ENCODE peak calls at places on chromosomes 7 and 10, in four cellular contexts. G is IMR-90, C is H9, I is mesendoderm. M is an unnamed sample.

GRCh38 chr7:66352071-66352470 is 146.9 kb downstream of the TPST1 start:
- DNase-seq in G (no peak), C (peak), I (no peak), M (peak)

GRCh38 chr10:79178614-79179403 is 110.0 kb downstream of the ZMIZ1 start:
- DNase-seq in G (peak), C (no peak), I (peak), M (no peak)

GRCh38 chr10:23192741-23193434 is 776 bp downstream of the PTF1A start:
- DNase-seq in G (no peak), C (peak), I (no peak), M (no peak)

GRCh38 chr10:55174419-55174818 is 373.4 kb upstream of the PCDH15 start:
- DNase-seq in G (no peak), C (peak), I (peak), M (no peak)

GRCh38 chr10:79260803-79261740 is 86.2 kb upstream of the PPIF start:
- DNase-seq in G (peak), C (peak), I (peak), M (no peak)

GRCh38 chr7:124840435-124840834 is 74.8 kb upstream of the GPR37 start:
- DNase-seq in G (no peak), C (no peak), I (peak), M (no peak)

GRCh38 chr7:146116452-146117219 is at the start of gene CNTNAP2:
- DNase-seq in G (no peak), C (peak), I (peak), M (peak)

GRCh38 chr7:67636363-67637355 is 640.0 kb downstream of the TYW1 start:
- DNase-seq in G (no peak), C (peak), I (peak), M (no peak)

GRCh38 chr7:40827217-40828085 is 692.6 kb downstream of the SUGCT start:
- DNase-seq in G (no peak), C (no peak), I (peak), M (no peak)

GRCh38 chr10:43471929-43472720 is 35.2 kb downstream of the ZNF487 start:
- DNase-seq in G (no peak), C (no peak), I (no peak), M (no peak)

GRCh38 chr10:120553911-120554310 is 96.9 kb downstream of the PLPP4 start:
- DNase-seq in G (no peak), C (no peak), I (no peak), M (no peak)

GRCh38 chr7:7718461-7718860 is at the start of gene RPA3:
- DNase-seq in G (no peak), C (no peak), I (no peak), M (no peak)

GRCh38 chr7:148893071-148893470 is 9.0 kb upstream of the EZH2 start:
- DNase-seq in G (no peak), C (no peak), I (no peak), M (no peak)

GRCh38 chr10:49614242-49615198 is 683 bp downstream of the CHAT start:
- DNase-seq in G (no peak), C (peak), I (no peak), M (peak)

GRCh38 chr10:101138788-101139420 is 7.8 kb downstream of the TLX1 start:
- DNase-seq in G (no peak), C (no peak), I (no peak), M (no peak)

GRCh38 chr10:60645928-60646433 is 132.3 kb upstream of the CDK1 start:
- DNase-seq in G (no peak), C (no peak), I (peak), M (no peak)

DNA sequence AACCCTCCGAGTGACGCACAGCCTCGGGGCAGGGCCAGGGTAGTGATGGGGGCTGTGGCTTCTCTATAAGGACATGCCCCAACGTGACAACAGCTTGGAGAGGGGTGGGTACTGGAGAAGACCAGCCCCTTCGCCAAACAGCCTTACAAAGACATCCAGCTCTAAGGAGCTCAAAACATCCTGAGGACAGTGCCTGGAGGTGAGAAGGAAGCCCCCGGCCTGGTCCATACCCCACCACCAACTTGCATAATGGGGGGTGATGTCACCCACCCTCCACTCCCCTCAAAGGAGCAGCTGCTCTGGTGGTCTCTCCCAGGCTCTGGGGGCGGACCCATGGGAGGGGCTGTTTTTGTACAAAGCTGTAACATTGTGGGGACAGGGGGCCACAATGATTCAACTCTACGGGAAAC is 15.1 kb downstream of the PRSS2 start:
- DNase-seq in G (no peak), C (peak), I (peak), M (no peak)
- H3K56ac ChIP-seq in G (no peak), C (no peak), I (no peak), M (no peak)

DNA sequence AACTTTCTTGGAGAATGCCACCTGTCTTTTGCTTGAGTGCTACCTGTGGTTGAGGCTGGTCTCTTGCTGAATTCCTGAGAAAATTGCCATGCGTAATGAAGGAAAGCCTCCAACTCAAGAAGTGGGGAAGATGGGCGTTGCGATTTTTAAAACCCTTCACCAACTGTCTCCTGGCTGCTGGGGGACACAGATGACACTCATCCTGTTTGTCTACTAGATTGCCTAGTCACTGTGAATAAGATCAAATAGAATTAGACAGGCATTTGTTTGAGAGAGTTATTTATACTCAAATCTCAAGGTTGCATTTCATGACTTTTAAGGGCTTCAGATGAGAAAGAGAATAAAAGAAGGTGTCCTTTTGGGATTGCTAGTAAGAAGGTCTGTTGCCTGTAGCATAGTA is 84.3 kb upstream of the MTPN start:
- DNase-seq in G (no peak), C (no peak), I (peak), M (no peak)
- H3K56ac ChIP-seq in G (no peak), C (no peak), I (no peak), M (no peak)

DNA sequence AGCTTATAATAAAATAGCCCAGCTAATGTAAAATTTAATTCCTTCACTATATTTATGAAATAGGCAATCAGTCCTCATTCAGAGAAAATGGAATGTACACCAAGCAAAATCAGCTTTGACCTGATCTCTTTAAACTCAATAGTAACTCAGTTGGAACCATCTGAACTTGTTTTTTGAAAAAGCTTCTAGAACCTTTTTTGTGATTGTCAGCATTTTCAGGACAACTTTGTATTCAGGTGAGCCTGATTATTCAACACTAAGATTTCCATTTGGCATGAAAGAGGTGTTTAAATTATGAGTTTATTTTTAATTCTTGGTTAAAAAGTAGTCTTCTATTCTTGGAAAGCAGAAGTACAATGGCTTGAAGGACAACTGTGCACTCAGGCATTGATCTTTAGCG is 89.5 kb downstream of the FRMD4A start:
- DNase-seq in G (no peak), C (no peak), I (no peak), M (no peak)
- H3K56ac ChIP-seq in G (no peak), C (no peak), I (no peak), M (no peak)

GRCh38 chr7:12028508-12028907 is 182.6 kb upstream of the TMEM106B start:
- DNase-seq in G (peak), C (no peak), I (no peak), M (no peak)

GRCh38 chr7:12031186-12031585 is 179.9 kb upstream of the TMEM106B start:
- DNase-seq in G (peak), C (no peak), I (no peak), M (no peak)

GRCh38 chr7:12030116-12030515 is 181.0 kb upstream of the TMEM106B start:
- DNase-seq in G (peak), C (peak), I (peak), M (no peak)

GRCh38 chr7:12032146-12032545 is 178.9 kb upstream of the TMEM106B start:
- DNase-seq in G (peak), C (no peak), I (peak), M (no peak)

DNA sequence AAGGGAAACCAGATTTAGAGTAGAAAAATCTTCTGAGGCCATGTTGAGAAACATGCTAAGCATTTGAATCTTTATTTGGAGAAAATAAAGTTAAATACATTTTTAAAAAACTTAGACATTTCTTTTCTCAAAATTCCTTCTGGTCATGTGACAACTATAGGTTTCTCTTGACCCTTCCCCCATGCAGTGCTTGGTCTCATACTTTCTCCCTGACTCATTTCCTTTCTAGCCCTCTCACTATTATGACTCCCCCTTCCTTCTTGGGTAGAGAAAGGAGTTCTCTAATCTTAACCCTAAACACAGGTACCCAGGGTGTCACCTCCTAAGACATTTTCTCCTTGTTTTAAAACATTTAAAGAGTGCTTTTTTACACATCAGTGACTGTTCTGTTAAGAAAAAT is 179.5 kb upstream of the TMEM106B start:
- DNase-seq in G (peak), C (peak), I (peak), M (no peak)
- H3K56ac ChIP-seq in G (no peak), C (no peak), I (no peak), M (no peak)

GRCh38 chr10:102767428-102768160 is 23.8 kb downstream of the WBP1L start:
- DNase-seq in G (no peak), C (no peak), I (no peak), M (no peak)

GRCh38 chr10:102763037-102763607 is 19.4 kb downstream of the WBP1L start:
- DNase-seq in G (no peak), C (no peak), I (peak), M (no peak)

GRCh38 chr10:102769375-102770107 is 25.8 kb downstream of the WBP1L start:
- DNase-seq in G (peak), C (no peak), I (peak), M (no peak)

GRCh38 chr10:102762401-102763015 is 18.8 kb downstream of the WBP1L start:
- DNase-seq in G (no peak), C (no peak), I (no peak), M (no peak)

DNA sequence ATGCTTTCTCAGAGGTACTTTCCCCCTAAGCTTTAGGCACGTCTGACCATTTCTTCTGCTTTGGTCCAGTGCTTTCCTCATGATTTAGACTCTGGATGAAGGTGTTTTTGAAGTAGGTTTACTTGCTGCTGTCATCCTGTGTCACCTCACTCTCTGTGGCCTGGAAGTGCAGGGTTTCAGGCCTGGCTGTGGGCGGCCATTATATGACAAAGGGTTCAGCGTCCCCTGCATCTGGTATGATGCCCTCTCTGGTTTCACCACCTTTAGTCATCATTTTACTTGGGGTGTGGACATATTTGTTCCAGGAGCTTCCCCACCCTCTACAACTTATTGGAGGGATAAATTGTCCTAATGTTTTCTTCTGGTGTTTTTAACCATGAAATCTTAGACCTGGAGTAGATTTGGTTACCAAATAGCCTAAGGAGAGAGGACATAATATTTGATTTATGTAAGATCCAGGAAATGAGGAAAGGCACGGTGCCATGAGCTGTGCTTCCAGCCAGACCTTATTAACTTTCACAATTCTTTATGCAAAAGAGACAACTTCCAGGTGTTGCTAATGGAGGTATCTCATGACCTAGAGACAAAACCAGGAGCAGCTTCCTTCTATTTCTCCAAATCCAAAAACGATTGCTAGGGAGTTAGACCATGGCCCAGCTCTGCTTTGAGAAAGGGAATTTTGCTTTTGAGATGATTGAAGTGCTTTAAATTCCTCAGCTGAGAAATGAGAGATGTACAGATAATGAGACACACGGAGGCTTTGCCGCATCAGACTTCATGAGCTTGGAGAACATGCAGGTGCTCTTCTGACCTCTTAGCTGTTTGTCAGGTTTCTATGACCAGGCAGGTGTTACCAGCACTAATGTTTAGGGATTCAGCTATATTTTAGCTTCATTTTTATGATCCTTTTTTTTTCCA is 20.9 kb downstream of the WBP1L start:
- DNase-seq in G (peak), C (no peak), I (no peak), M (no peak)
- H3K56ac ChIP-seq in G (no peak), C (no peak), I (no peak), M (no peak)